ENCODE peak calls at places on chromosomes 12 and 14, in ten cellular contexts. X is testis, Q is Calu3, N is GM12865, G is brain microvascular endothelial cell, C is BE2C, F is MCF 10A, I is transverse colon, T is uterus, P is psoas muscle. E is an unnamed sample.

GRCh38 chr14:50051706-50052105 is 64.7 kb downstream of the VCPKMT start:
- DNase-seq in Q (no peak), N (no peak), F (no peak), I (no peak), X (no peak), P (no peak), G (no peak), T (no peak), C (no peak), E (no peak)

GRCh38 chr14:51744372-51745150 is 92.9 kb downstream of the FRMD6 start:
- DNase-seq in G (no peak), T (no peak), X (no peak), Q (no peak), I (no peak), P (no peak), N (no peak), F (no peak), C (no peak), E (no peak)

GRCh38 chr12:26334621-26335124 is 139.3 kb downstream of the SSPN start:
- DNase-seq in T (no peak), G (no peak), X (no peak), Q (no peak), N (no peak), P (no peak), C (no peak), F (no peak), I (no peak), E (no peak)

GRCh38 chr14:32246751-32247150 is 43.7 kb upstream of the RNU6-8 start:
- DNase-seq in X (no peak), G (no peak), T (no peak), F (no peak), C (no peak), I (no peak), Q (no peak), N (no peak), P (no peak), E (no peak)

GRCh38 chr12:113059071-113059595 is 2.6 kb downstream of the DTX1 start:
- DNase-seq in C (no peak), N (no peak), T (no peak), X (no peak), G (no peak), P (no peak), F (no peak), I (no peak), Q (no peak), E (no peak)

GRCh38 chr14:59303216-59303615 is 114.7 kb downstream of the DAAM1 start:
- DNase-seq in P (no peak), F (no peak), X (no peak), I (no peak), G (peak), T (no peak), C (no peak), Q (no peak), N (no peak), E (no peak)

GRCh38 chr12:111409403-111410228 is 3.9 kb downstream of the SH2B3 start:
- DNase-seq in G (peak), F (peak), T (peak), P (peak), I (no peak), X (no peak), N (peak), C (peak), Q (peak), E (peak)

GRCh38 chr14:37991027-37991426 is 216.7 kb upstream of the SSTR1 start:
- DNase-seq in I (no peak), N (no peak), T (no peak), F (no peak), P (no peak), X (no peak), Q (no peak), G (no peak), C (no peak), E (no peak)

GRCh38 chr14:61229475-61229888 is 51.7 kb downstream of the TMEM30B start:
- DNase-seq in F (no peak), N (no peak), G (no peak), C (no peak), I (no peak), P (no peak), X (no peak), T (no peak), Q (no peak), E (no peak)

DNA sequence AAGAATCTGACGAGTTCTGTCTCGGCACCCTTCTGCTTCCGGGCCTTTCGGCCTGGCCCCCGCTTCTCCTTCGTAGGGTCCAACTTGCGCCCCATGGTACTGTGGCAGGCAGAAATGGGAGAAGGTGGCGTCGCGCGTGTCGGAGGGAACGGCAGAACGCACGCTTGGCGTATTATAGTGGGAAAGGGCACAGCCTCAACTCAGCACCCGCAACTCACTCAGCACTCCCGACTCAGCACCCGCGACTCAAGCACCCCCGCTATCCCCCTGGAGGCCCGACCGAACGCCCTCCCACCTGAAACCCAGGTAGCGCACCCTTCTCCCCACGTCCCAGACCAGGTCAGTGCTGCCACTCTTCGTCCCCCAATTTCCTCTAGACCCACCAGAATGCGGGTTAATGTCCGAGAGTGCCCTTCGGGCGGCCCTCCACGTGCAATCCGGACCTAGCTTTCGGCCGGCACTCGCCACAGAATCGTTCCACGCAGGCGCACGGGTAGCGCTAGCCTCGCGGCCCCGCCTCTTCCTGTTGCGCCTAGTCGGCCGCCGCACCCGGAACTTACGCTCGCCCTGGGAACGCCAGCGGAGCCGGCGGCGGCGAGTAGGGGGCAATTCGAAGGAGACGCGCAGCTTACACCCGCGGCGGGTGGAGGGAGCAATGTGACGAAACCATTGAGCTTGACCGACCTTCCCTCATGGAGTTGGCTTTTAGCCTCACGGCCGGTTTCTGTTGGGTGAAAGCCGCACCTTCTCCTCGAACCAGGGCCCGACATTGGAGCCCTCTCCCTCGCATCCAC is at the start of gene NOP2:
- DNase-seq in P (peak), F (peak), Q (peak), I (peak), C (peak), N (peak), T (peak), X (peak), G (peak), E (peak)
- TF ChIP-seq CTCF in P (no peak), F (no peak), Q (no peak), I (no peak), C (no peak), N (no peak), T (peak), X (no peak), G (no peak), E (no peak)

GRCh38 chr12:50314629-50315312 is 31.5 kb upstream of the LIMA1 start:
- DNase-seq in G (peak), C (peak), I (no peak), P (no peak), N (peak), T (no peak), X (no peak), F (peak), Q (peak), E (peak)

GRCh38 chr12:50315803-50316202 is 32.5 kb upstream of the LIMA1 start:
- DNase-seq in C (no peak), Q (no peak), X (no peak), G (no peak), T (no peak), P (no peak), F (no peak), I (no peak), N (no peak), E (no peak)

GRCh38 chr12:50322196-50322595 is 38.9 kb upstream of the LIMA1 start:
- DNase-seq in X (no peak), I (no peak), N (no peak), G (peak), Q (no peak), F (peak), T (no peak), P (no peak), C (no peak), E (no peak)

GRCh38 chr12:50313256-50313931 is 30.1 kb upstream of the LIMA1 start:
- DNase-seq in G (no peak), I (no peak), Q (no peak), N (no peak), F (peak), C (no peak), P (no peak), X (no peak), T (no peak), E (no peak)

GRCh38 chr12:50317198-50317597 is 33.9 kb upstream of the LIMA1 start:
- DNase-seq in T (no peak), C (no peak), P (no peak), I (no peak), Q (no peak), N (no peak), G (no peak), X (no peak), F (no peak), E (no peak)
- TF ChIP-seq CTCF in T (no peak), C (no peak), P (no peak), I (no peak), Q (no peak), N (no peak), G (no peak), X (no peak), F (no peak), E (no peak)

GRCh38 chr14:24275524-24276139 is 4.2 kb upstream of the RABGGTA start:
- DNase-seq in G (no peak), N (no peak), F (no peak), X (no peak), Q (no peak), C (peak), I (no peak), P (peak), T (no peak), E (peak)

GRCh38 chr14:24272442-24272841 is 1.0 kb upstream of the RABGGTA start:
- DNase-seq in G (no peak), T (no peak), F (no peak), Q (no peak), C (no peak), N (no peak), I (no peak), P (no peak), X (no peak), E (no peak)

GRCh38 chr14:24274101-24274543 is 2.7 kb upstream of the RABGGTA start:
- DNase-seq in P (peak), T (no peak), Q (peak), G (no peak), F (peak), I (no peak), N (peak), X (no peak), C (no peak), E (no peak)

GRCh38 chr14:24271834-24272263 is 452 bp upstream of the RABGGTA start:
- DNase-seq in C (no peak), G (no peak), Q (no peak), T (no peak), P (no peak), F (no peak), X (no peak), N (no peak), I (no peak), E (no peak)

DNA sequence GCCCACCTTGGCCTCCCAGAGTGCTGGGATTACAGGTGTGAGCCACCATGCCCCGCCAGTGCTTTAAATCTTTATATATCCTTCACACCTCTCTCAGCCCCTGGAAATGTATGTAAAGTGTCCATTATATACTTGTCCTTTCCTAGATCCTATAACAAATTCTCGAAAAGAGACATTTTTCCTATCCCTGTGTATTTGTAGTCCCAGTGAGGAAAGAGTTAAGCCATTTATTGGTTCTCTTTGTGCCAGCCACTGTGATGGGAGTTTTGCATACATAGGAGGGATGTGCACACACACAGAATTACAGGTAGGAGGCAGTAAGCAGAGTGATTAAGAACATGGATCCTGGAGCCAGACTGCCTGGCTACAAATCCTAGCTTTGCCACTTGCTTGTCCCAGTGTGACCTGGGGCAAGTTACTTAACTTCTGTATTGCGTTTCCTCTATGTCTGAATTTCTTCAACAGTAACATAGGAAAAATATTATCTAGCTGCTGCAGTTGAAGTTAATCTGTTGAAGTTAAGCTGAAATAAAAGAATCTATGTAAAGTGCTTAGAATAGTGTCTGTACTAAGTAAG is 2.1 kb upstream of the RABGGTA start:
- DNase-seq in Q (no peak), C (no peak), X (no peak), G (no peak), F (peak), I (no peak), P (peak), N (peak), T (no peak), E (no peak)
- TF ChIP-seq CTCF in Q (no peak), C (peak), X (no peak), G (peak), F (no peak), I (no peak), P (no peak), N (peak), T (no peak), E (no peak)

GRCh38 chr12:116916714-116917114 is 6.0 kb downstream of the FBXW8 start:
- DNase-seq in C (peak), X (no peak), G (peak), N (peak), F (peak), T (no peak), I (peak), P (no peak), Q (peak), E (no peak)
- TF ChIP-seq CTCF in C (peak), X (no peak), G (peak), N (peak), F (no peak), T (no peak), I (peak), P (no peak), Q (peak), E (no peak)

E was measured in nephron progenitor cell.